ENCODE peak calls at places on chromosomes 5 and 9, in eight cellular contexts. R, T, U, Y, F, X, P and E are unnamed samples.

GRCh38 chr5:14816999-14817761 is 54.4 kb downstream of the ANKH start:
- DNase-seq in R (peak), T (no peak), U (peak), Y (peak), F (no peak), X (no peak), P (peak), E (no peak)

GRCh38 chr9:134344068-134344820 is 18.0 kb downstream of the RXRA start:
- DNase-seq in R (peak), T (no peak), U (peak), Y (no peak), F (no peak), X (peak), P (no peak), E (no peak)

GRCh38 chr5:141747646-141748229 is 65.7 kb upstream of the ARAP3 start:
- DNase-seq in R (no peak), T (no peak), U (no peak), Y (no peak), F (no peak), X (no peak), P (no peak), E (no peak)

GRCh38 chr5:141657937-141658545 is 6.8 kb upstream of the FCHSD1 start:
- DNase-seq in R (peak), T (no peak), U (no peak), Y (peak), F (no peak), X (no peak), P (peak), E (no peak)

GRCh38 chr5:124655211-124655880 is 91.1 kb downstream of the ZNF608 start:
- DNase-seq in R (peak), T (no peak), U (no peak), Y (peak), F (no peak), X (no peak), P (no peak), E (no peak)

GRCh38 chr9:84296146-84296843 is 44.3 kb downstream of the SLC28A3 start:
- DNase-seq in R (peak), T (no peak), U (no peak), Y (peak), F (no peak), X (peak), P (peak), E (no peak)

GRCh38 chr9:6459718-6460117 is 46.7 kb downstream of the UHRF2 start:
- DNase-seq in R (no peak), T (no peak), U (no peak), Y (no peak), F (no peak), X (no peak), P (no peak), E (no peak)

GRCh38 chr5:8114597-8115266 is 245.8 kb downstream of the MTRR start:
- DNase-seq in R (no peak), T (no peak), U (no peak), Y (no peak), F (no peak), X (no peak), P (no peak), E (no peak)

GRCh38 chr9:32426278-32426939 is 42.0 kb downstream of the ACO1 start:
- DNase-seq in R (peak), T (no peak), U (no peak), Y (peak), F (peak), X (no peak), P (peak), E (no peak)

GRCh38 chr5:72292411-72292810 is 27.6 kb downstream of the MRPS27 start:
- DNase-seq in R (no peak), T (no peak), U (no peak), Y (no peak), F (no peak), X (no peak), P (no peak), E (no peak)

GRCh38 chr5:141683596-141684161 is 1.6 kb upstream of the ARAP3 start:
- DNase-seq in R (no peak), T (no peak), U (no peak), Y (no peak), F (no peak), X (no peak), P (no peak), E (no peak)

GRCh38 chr9:86700601-86701000 is 246.7 kb downstream of the GAS1 start:
- DNase-seq in R (peak), T (no peak), U (peak), Y (peak), F (peak), X (no peak), P (no peak), E (no peak)

GRCh38 chr5:10528056-10528816 is 35.6 kb upstream of the ANKRD33B start:
- DNase-seq in R (no peak), T (no peak), U (no peak), Y (peak), F (no peak), X (no peak), P (no peak), E (no peak)
- TF ChIP-seq CTCF in R (no peak), T (no peak), U (no peak), Y (peak), F (no peak), X (no peak), P (peak), E (no peak)

DNA sequence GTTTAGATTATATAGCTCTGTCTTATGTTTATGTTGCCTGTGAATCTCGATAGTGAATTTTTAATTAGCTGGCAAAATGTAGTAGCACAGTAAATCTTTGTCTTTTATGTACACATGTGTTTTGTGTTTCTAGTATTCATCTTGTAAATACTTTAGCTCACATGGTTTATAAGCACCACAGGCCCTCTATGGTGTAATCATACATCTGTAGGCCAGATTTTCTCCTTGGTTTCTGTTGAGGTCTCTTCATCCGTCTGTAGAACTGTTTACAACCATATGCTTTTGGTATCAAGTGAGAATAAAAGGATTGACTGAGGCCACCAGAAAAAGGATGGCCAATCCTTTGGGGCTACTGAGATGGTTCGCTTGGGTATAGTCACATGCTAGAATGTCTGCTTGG is 45.0 kb downstream of the PRR16 start:
- DNase-seq in R (no peak), T (no peak), U (no peak), Y (no peak), F (peak), X (no peak), P (peak), E (no peak)
- H3K4me3 ChIP-seq in R (no peak), T (no peak), U (no peak), Y (no peak), F (no peak), X (no peak), P (no peak), E (no peak)

DNA sequence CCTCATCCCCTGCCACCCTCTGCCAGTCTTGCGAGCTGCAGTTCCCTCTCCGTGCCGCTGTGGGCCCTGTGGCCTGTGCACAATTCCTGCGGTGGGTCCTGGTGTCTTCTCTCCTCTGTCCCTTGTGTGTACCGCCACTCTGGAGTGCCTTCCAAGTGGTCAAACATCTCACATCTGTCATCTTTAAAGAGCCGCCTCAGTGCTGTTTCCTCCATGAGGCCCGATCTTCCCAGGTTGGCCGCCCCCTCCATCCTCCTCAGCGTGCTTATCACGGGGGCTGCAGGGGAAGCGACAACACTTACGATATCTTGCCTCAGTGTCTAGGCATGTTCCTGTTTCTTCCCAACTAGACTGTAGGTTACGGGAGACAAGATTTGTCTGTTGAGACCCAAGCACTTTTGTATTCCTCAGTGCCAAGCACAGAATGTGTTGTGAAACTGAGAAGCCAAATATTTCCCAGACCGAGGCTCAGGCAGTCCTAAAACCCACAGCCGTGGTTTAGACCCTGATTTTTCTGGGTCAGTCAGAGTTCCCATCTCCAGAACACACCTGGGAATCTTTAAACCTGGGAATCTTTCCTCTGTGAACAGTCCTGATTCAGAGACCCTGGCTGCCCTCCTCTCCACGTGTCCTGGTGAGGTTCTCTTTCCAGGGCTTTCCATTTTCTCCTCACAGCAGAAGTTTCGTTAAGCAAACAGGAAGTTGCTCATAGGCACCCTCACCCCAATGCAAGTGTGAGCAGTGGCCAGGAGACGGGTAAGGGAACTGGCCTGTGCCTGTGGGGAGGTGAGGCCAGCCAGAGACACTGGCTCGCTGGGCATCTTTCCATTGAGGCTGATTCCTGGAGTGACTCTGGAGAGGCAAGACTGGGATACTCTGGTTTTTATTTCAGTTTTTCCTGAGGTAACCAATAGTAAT is 28.8 kb downstream of the SLC46A2 start:
- DNase-seq in R (peak), T (no peak), U (peak), Y (peak), F (no peak), X (no peak), P (no peak), E (no peak)
- TF ChIP-seq CTCF in R (no peak), T (no peak), U (no peak), Y (no peak), F (no peak), X (no peak), P (no peak), E (no peak)

DNA sequence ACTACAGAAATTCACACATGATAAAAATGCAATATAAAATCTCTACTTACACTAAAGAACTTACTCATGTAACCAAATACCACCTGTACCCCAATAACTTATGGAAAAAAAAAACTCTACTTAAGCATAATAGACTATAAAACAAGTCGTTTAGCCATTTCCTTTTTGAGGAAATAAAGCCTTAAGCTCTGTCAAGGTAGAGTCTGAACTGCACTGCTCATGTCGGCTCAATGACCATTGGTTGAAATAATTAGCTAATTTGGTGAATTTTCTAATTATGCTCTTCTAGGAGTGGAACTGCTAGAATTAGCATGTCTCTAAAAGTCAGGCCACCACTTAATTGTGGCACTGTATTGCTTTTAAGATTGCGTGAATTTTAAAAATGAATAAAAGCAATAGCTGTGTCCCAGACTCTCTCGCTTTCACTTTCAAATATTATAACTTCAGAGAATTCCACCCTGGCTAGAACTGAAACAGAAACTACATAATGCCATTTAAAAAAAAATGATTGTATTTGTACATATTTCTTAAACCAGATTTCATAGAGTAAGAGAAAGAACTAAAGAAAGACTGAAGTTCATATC is 113.0 kb upstream of the PCA3 start:
- DNase-seq in R (no peak), T (no peak), U (no peak), Y (no peak), F (no peak), X (no peak), P (no peak), E (no peak)
- H3K4me3 ChIP-seq in R (no peak), T (no peak), U (peak), Y (no peak), F (no peak), X (peak), P (no peak), E (no peak)

GRCh38 chr5:53397141-53397794 is 83.2 kb upstream of the FST start:
- DNase-seq in R (no peak), T (no peak), U (no peak), Y (no peak), F (no peak), X (no peak), P (no peak), E (no peak)
- TF ChIP-seq CTCF in R (no peak), T (no peak), U (no peak), Y (no peak), F (no peak), X (no peak), P (no peak), E (no peak)

GRCh38 chr5:160064979-160065619 is 54.2 kb downstream of the PWWP2A start:
- DNase-seq in R (no peak), T (no peak), U (no peak), Y (peak), F (peak), X (no peak), P (no peak), E (peak)

GRCh38 chr5:160061770-160062169 is 52.8 kb downstream of the TTC1 start:
- DNase-seq in R (no peak), T (no peak), U (no peak), Y (no peak), F (no peak), X (no peak), P (no peak), E (no peak)

GRCh38 chr5:160064441-160064840 is 54.8 kb downstream of the PWWP2A start:
- DNase-seq in R (no peak), T (no peak), U (peak), Y (peak), F (peak), X (no peak), P (no peak), E (no peak)
- H3K4me3 ChIP-seq in R (no peak), T (no peak), U (no peak), Y (no peak), F (no peak), X (no peak), P (no peak), E (no peak)

GRCh38 chr5:96901384-96901783 is 25.1 kb downstream of the ERAP2 start:
- DNase-seq in R (no peak), T (no peak), U (no peak), Y (no peak), F (no peak), X (no peak), P (no peak), E (no peak)
- TF ChIP-seq CTCF in R (no peak), T (peak), U (peak), Y (no peak), F (no peak), X (no peak), P (no peak), E (no peak)